ENCODE peak calls at places on chromosomes 1 and 21, in five cellular contexts. H is uterus, K is WTC11, J is kidney, E is AG04450. D is an unnamed sample.
A peak's percentile ranks its signal among the peaks of the same experiment; 100 is the strongest.

GRCh38 chr1:226653311-226653921 is 85.7 kb downstream of the ITPKB start:
- DNase-seq in H (no peak), K (no peak), J (peak; percentile 62), E (no peak), D (no peak)

GRCh38 chr1:186511761-186512637 is 51.1 kb upstream of the PDC start:
- DNase-seq in H (no peak), K (no peak), J (peak; percentile 23), E (no peak), D (no peak)

GRCh38 chr1:95733031-95733430 is 499.0 kb downstream of the RWDD3 start:
- DNase-seq in H (no peak), K (no peak), J (no peak), E (no peak), D (no peak)

GRCh38 chr1:29320541-29320940 is 84.2 kb downstream of the PTPRU start:
- DNase-seq in H (no peak), K (no peak), J (no peak), E (no peak), D (no peak)

GRCh38 chr21:44838951-44839350 is 21.1 kb upstream of the SUMO3 start:
- DNase-seq in H (no peak), K (no peak), J (no peak), E (no peak), D (no peak)

GRCh38 chr1:165841582-165842362 is 14.4 kb downstream of the UCK2 start:
- DNase-seq in H (no peak), K (no peak), J (no peak), E (no peak), D (no peak)

GRCh38 chr1:8809342-8809736 is 8.1 kb downstream of the RERE start:
- DNase-seq in H (no peak), K (no peak), J (no peak), E (no peak), D (no peak)

GRCh38 chr1:115557715-115558114 is 84.1 kb upstream of the VANGL1 start:
- DNase-seq in H (no peak), K (no peak), J (no peak), E (no peak), D (no peak)

GRCh38 chr1:19101244-19101643 is 108.8 kb downstream of the UBR4 start:
- DNase-seq in H (no peak), K (no peak), J (no peak), E (no peak), D (no peak)

GRCh38 chr1:203420220-203420705 is 55.3 kb upstream of the PRELP start:
- DNase-seq in H (no peak), K (no peak), J (no peak), E (no peak), D (no peak)

GRCh38 chr1:104358621-104359020 is 608.9 kb downstream of the AMY1C start:
- DNase-seq in H (no peak), K (no peak), J (no peak), E (no peak), D (no peak)

GRCh38 chr1:54738244-54738643 is 22.6 kb downstream of the TTC4 start:
- DNase-seq in H (no peak), K (no peak), J (no peak), E (no peak), D (no peak)

GRCh38 chr21:32368386-32368785 is 24.4 kb downstream of the URB1 start:
- DNase-seq in H (no peak), K (no peak), J (no peak), E (no peak), D (no peak)

GRCh38 chr1:940121-941026 is 16.7 kb downstream of the SAMD11 start:
- DNase-seq in H (peak; percentile 90), K (no peak), J (peak; percentile 95), E (no peak), D (no peak)

GRCh38 chr1:202293620-202294019 is 48.1 kb downstream of the UBE2T start:
- DNase-seq in H (no peak), K (no peak), J (no peak), E (no peak), D (no peak)

GRCh38 chr1:154171880-154172279 is 17.0 kb upstream of the NUP210L start:
- DNase-seq in H (no peak), K (no peak), J (no peak), E (no peak), D (no peak)

GRCh38 chr1:113542221-113542701 is 151.9 kb downstream of the MAGI3 start:
- DNase-seq in H (no peak), K (no peak), J (no peak), E (peak; percentile 63), D (no peak)

GRCh38 chr1:10943991-10944730 is 68.3 kb upstream of the TARDBP start:
- DNase-seq in H (peak; percentile 22), K (no peak), J (no peak), E (no peak), D (no peak)

GRCh38 chr1:117611121-117611601 is 5.3 kb downstream of the TENT5C start:
- DNase-seq in H (peak; percentile 10), K (no peak), J (no peak), E (no peak), D (no peak)

GRCh38 chr1:34918609-34919561 is 10.6 kb downstream of the DLGAP3 start:
- DNase-seq in H (no peak), K (peak; percentile 76), J (no peak), E (no peak), D (no peak)

DNA sequence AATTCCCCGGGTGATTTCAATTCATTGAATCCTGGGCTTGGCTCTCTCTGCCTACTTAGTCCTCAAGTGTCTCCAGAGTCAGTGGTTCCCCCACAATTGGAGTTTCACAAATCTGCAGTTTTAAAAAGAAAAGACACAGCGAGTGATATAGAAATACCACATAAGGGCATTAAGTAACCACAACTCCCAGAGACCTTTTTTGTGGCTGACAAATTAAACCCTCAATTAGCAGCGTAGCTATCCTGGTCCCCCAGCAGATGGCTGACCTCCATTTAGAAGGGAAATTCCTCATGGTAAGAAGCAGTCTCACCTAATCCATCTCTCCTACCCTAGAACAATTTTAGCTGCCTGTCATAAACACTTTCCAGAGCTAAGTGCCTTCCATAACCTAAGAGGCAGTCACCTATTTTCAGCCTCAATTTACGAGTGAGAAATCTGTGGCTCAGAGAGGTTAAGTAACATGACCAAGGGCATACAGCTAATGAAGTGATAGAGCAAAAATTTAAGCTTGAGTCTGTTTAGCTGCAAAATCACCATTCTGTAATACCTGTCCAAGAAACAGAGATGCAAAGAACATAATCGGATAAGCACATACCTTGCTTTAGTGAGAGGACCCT is 56.0 kb upstream of the NBPF3 start:
- DNase-seq in H (no peak), K (no peak), J (no peak), E (no peak), D (no peak)
- TF ChIP-seq CTCF in H (no peak), K (no peak), J (no peak), E (no peak), D (no peak)

DNA sequence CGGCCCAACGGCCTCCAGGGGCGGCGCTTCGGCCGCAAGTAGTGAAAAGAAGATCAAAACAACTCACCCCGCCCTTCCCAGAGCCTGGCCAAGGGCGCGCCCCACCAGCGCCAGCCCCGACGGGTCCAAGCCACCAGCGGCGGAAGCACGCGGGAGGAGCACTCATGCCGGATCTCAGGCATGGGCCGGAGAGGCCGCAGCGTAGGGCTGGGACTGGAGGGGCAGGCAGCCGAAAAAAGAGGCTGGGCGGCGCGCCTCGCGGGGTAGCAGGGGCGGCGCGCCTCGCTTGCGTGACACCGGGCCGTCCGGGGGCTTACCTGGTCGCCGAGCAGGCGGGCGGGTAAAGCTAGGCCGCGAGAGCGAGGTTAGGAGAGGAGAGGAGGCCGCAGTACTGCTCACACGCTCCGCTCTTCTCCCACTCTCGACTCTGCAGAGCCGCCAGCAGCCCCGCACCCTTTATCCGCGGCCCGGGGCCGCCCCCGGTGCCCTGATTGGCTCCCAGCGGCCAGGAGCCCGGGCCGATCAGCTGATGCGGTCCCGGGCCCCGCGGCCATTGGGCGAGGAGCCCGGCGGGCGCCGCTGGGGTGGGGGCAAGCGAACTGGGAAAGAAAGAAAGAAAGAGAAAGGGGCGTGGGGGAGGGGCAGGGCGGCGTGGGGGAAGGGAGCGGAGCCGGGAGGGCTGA is at the start of gene GLUL:
- DNase-seq in H (peak; percentile 95), K (peak; percentile 95), J (peak; percentile 98), E (peak; percentile 77), D (peak; percentile 87)
- TF ChIP-seq CTCF in H (no peak), K (no peak), J (no peak), E (peak; percentile 11), D (no peak)

GRCh38 chr1:174465855-174466254 is 18.1 kb downstream of the GPR52 start:
- DNase-seq in H (no peak), K (no peak), J (no peak), E (no peak), D (no peak)

GRCh38 chr1:174469687-174470086 is 21.9 kb downstream of the GPR52 start:
- DNase-seq in H (no peak), K (no peak), J (no peak), E (no peak), D (no peak)

GRCh38 chr1:174469052-174469451 is 21.3 kb downstream of the GPR52 start:
- DNase-seq in H (no peak), K (no peak), J (no peak), E (no peak), D (no peak)

GRCh38 chr1:174466607-174467006 is 18.8 kb downstream of the GPR52 start:
- DNase-seq in H (no peak), K (no peak), J (no peak), E (no peak), D (no peak)
- TF ChIP-seq CTCF in H (no peak), K (no peak), J (no peak), E (no peak), D (no peak)

DNA sequence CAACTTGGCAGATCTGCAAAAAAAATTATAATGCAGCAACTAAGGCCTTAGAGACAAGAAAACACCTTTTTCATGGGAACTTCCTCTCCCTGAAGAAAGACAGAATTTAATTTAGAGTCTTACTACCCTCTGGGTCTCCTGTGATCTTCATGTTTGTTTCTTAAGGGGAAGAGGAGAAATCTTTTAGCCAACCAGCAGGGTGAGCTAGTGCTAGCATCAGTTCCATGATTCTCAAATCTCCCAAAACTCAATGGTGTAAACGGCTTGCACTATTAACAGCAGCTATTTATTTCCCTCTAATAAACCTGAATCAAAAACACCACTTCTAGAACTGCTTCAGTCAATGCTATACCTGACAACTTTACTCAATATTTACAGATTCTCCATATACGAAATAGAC is 3.8 kb downstream of the ZNF644 start:
- DNase-seq in H (no peak), K (no peak), J (no peak), E (no peak), D (no peak)
- TF ChIP-seq CTCF in H (no peak), K (no peak), J (no peak), E (peak; percentile 44), D (no peak)